ENCODE peak calls at places on chromosome 21, in five cellular contexts. One of them, this sample, is unnamed.
A peak's percentile ranks its signal among the peaks of the same experiment; 100 is the strongest.

GRCh38 chr21:35352066-35352770 is 303.1 kb upstream of the RUNX1 start:
- DNase-seq in CD8-positive, alpha-beta memory T cell: no peak
- DNase-seq in tibial artery: no peak
- DNase-seq in Peyer's patch: no peak
- DNase-seq in dorsolateral prefrontal cortex: no peak
- DNase-seq in this sample: no peak

GRCh38 chr21:21624674-21625073 is 626.5 kb downstream of the NCAM2 start:
- DNase-seq in CD8-positive, alpha-beta memory T cell: no peak
- DNase-seq in tibial artery: no peak
- DNase-seq in Peyer's patch: no peak
- DNase-seq in dorsolateral prefrontal cortex: no peak
- DNase-seq in this sample: no peak

GRCh38 chr21:42389449-42389835 is 6.4 kb downstream of the TMPRSS3 start:
- DNase-seq in CD8-positive, alpha-beta memory T cell: no peak
- DNase-seq in tibial artery: no peak
- DNase-seq in Peyer's patch: no peak
- DNase-seq in dorsolateral prefrontal cortex: no peak
- DNase-seq in this sample: peak; percentile 58

GRCh38 chr21:36239585-36239984 is 80.4 kb upstream of the MORC3 start:
- DNase-seq in CD8-positive, alpha-beta memory T cell: no peak
- DNase-seq in tibial artery: no peak
- DNase-seq in Peyer's patch: peak; percentile 36
- DNase-seq in dorsolateral prefrontal cortex: no peak
- DNase-seq in this sample: no peak

GRCh38 chr21:29477941-29478340 is 179.2 kb downstream of the BACH1 start:
- DNase-seq in CD8-positive, alpha-beta memory T cell: no peak
- DNase-seq in tibial artery: no peak
- DNase-seq in Peyer's patch: no peak
- DNase-seq in dorsolateral prefrontal cortex: no peak
- DNase-seq in this sample: no peak

GRCh38 chr21:42391297-42391696 is 4.6 kb downstream of the TMPRSS3 start:
- DNase-seq in CD8-positive, alpha-beta memory T cell: no peak
- DNase-seq in tibial artery: no peak
- DNase-seq in Peyer's patch: no peak
- DNase-seq in dorsolateral prefrontal cortex: no peak
- DNase-seq in this sample: peak; percentile 6

GRCh38 chr21:25566645-25567044 is 40.6 kb downstream of the MRPL39 start:
- DNase-seq in CD8-positive, alpha-beta memory T cell: no peak
- DNase-seq in tibial artery: no peak
- DNase-seq in Peyer's patch: no peak
- DNase-seq in dorsolateral prefrontal cortex: no peak
- DNase-seq in this sample: no peak

GRCh38 chr21:20882462-20883415 is 115.5 kb upstream of the NCAM2 start:
- DNase-seq in CD8-positive, alpha-beta memory T cell: no peak
- DNase-seq in tibial artery: no peak
- DNase-seq in Peyer's patch: no peak
- DNase-seq in dorsolateral prefrontal cortex: peak; percentile 66
- DNase-seq in this sample: no peak

GRCh38 chr21:32547018-32547417 is 38.3 kb downstream of the TCP10L start:
- DNase-seq in CD8-positive, alpha-beta memory T cell: no peak
- DNase-seq in tibial artery: no peak
- DNase-seq in Peyer's patch: no peak
- DNase-seq in dorsolateral prefrontal cortex: no peak
- DNase-seq in this sample: no peak

GRCh38 chr21:38982096-38982495 is 176.4 kb downstream of the ETS2 start:
- DNase-seq in CD8-positive, alpha-beta memory T cell: no peak
- DNase-seq in tibial artery: no peak
- DNase-seq in Peyer's patch: no peak
- DNase-seq in dorsolateral prefrontal cortex: no peak
- DNase-seq in this sample: no peak

GRCh38 chr21:44263221-44263671 is 1.5 kb upstream of the DNMT3L start:
- DNase-seq in CD8-positive, alpha-beta memory T cell: no peak
- DNase-seq in tibial artery: no peak
- DNase-seq in Peyer's patch: no peak
- DNase-seq in dorsolateral prefrontal cortex: no peak
- DNase-seq in this sample: no peak

GRCh38 chr21:32147041-32147440 is 131.8 kb downstream of the MIS18A start:
- DNase-seq in CD8-positive, alpha-beta memory T cell: no peak
- DNase-seq in tibial artery: no peak
- DNase-seq in Peyer's patch: no peak
- DNase-seq in dorsolateral prefrontal cortex: no peak
- DNase-seq in this sample: no peak

GRCh38 chr21:33663241-33663640 is 20.9 kb downstream of the ITSN1 start:
- DNase-seq in CD8-positive, alpha-beta memory T cell: no peak
- DNase-seq in tibial artery: no peak
- DNase-seq in Peyer's patch: no peak
- DNase-seq in dorsolateral prefrontal cortex: no peak
- DNase-seq in this sample: no peak

GRCh38 chr21:34639882-34640788 is 25.2 kb upstream of the RCAN1 start:
- DNase-seq in CD8-positive, alpha-beta memory T cell: no peak
- DNase-seq in tibial artery: no peak
- DNase-seq in Peyer's patch: no peak
- DNase-seq in dorsolateral prefrontal cortex: no peak
- DNase-seq in this sample: no peak

GRCh38 chr21:30408782-30409494 is 13.1 kb downstream of the KRTAP13-1 start:
- DNase-seq in CD8-positive, alpha-beta memory T cell: no peak
- DNase-seq in tibial artery: no peak
- DNase-seq in Peyer's patch: peak; percentile 52
- DNase-seq in dorsolateral prefrontal cortex: no peak
- DNase-seq in this sample: peak; percentile 78

GRCh38 chr21:31181089-31181757 is 142.9 kb upstream of the KRTAP19-8 start:
- DNase-seq in CD8-positive, alpha-beta memory T cell: no peak
- DNase-seq in tibial artery: no peak
- DNase-seq in Peyer's patch: no peak
- DNase-seq in dorsolateral prefrontal cortex: no peak
- DNase-seq in this sample: no peak

GRCh38 chr21:43188712-43189151 is 19.9 kb downstream of the CRYAA start:
- DNase-seq in CD8-positive, alpha-beta memory T cell: no peak
- DNase-seq in tibial artery: peak; percentile 92
- DNase-seq in Peyer's patch: peak; percentile 37
- DNase-seq in dorsolateral prefrontal cortex: peak; percentile 59
- DNase-seq in this sample: peak; percentile 63

GRCh38 chr21:38839683-38840286 is 34.1 kb downstream of the ETS2 start:
- DNase-seq in CD8-positive, alpha-beta memory T cell: no peak
- DNase-seq in tibial artery: no peak
- DNase-seq in Peyer's patch: no peak
- DNase-seq in dorsolateral prefrontal cortex: no peak
- DNase-seq in this sample: no peak

GRCh38 chr21:29174607-29175013 is 44.2 kb downstream of the MAP3K7CL start:
- DNase-seq in CD8-positive, alpha-beta memory T cell: no peak
- DNase-seq in tibial artery: no peak
- DNase-seq in Peyer's patch: no peak
- DNase-seq in dorsolateral prefrontal cortex: no peak
- DNase-seq in this sample: no peak

GRCh38 chr21:42807938-42808613 is 71.3 kb downstream of the WDR4 start:
- DNase-seq in CD8-positive, alpha-beta memory T cell: no peak
- DNase-seq in tibial artery: no peak
- DNase-seq in Peyer's patch: no peak
- DNase-seq in dorsolateral prefrontal cortex: no peak
- DNase-seq in this sample: no peak

GRCh38 chr21:42722808-42723470 is 69.5 kb downstream of the PDE9A start:
- DNase-seq in CD8-positive, alpha-beta memory T cell: no peak
- DNase-seq in tibial artery: no peak
- DNase-seq in Peyer's patch: peak; percentile 63
- DNase-seq in dorsolateral prefrontal cortex: no peak
- DNase-seq in this sample: no peak

GRCh38 chr21:35354078-35354477 is 305.0 kb upstream of the RUNX1 start:
- DNase-seq in CD8-positive, alpha-beta memory T cell: no peak
- DNase-seq in tibial artery: no peak
- DNase-seq in Peyer's patch: no peak
- DNase-seq in dorsolateral prefrontal cortex: no peak
- DNase-seq in this sample: no peak

DNA sequence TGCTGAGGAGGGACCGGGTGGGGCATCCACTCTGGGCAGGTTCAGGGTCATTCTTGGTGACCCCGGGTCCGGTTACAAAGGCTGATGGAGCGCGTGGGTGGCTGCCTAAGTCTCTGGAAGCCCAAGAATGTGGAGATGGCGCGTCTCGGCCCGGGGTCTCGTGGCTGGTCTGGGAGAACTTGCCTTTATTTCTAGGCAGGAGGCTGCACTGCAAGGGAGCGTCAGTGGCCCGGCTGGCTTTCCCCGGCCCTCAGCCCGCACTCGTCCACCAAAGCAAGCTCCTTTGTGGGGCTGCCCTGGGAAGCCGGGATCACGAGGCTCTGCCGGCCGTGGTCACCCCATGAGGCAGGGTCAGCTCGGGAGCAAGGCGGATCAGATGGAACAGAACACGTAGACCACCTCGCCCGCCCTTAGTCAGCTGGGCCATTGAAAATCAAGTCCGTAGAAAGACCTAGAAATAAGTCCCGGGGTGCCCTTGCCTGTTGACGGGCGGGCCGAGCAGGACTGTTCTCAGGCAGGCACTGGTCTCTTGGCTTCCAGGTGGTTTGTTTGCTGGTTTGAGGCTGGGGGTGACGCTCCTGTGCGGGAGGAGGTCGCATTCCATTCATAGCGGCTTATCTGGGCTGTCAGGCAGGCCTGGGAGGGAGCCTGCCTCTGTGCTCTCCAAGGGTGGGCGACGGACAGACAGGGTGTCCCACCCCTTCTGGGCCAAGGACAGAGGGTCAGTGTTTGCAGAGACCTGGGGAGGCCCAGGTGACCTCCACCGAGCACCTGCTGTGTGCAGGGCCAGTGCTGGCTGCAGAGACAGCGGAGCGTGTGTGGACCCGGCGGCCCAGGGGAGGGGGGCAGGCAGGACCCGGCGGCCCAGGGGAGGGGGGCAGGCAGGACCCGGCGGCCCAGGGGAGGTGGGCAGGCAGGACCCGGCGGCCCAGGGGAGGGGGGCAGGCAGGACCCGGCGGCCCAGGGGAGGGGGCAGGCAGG is 25.8 kb downstream of the COL18A1 start:
- DNase-seq in CD8-positive, alpha-beta memory T cell: no peak
- DNase-seq in tibial artery: no peak
- DNase-seq in Peyer's patch: no peak
- DNase-seq in dorsolateral prefrontal cortex: no peak
- DNase-seq in this sample: no peak
- H3K27ac ChIP-seq in CD8-positive, alpha-beta memory T cell: no peak overlapping the region
- H3K27ac ChIP-seq in tibial artery: peak overlapping the region; percentile 98
- H3K27ac ChIP-seq in Peyer's patch: no peak overlapping the region
- H3K27ac ChIP-seq in dorsolateral prefrontal cortex: no peak overlapping the region
- H3K27ac ChIP-seq in this sample: no peak overlapping the region

DNA sequence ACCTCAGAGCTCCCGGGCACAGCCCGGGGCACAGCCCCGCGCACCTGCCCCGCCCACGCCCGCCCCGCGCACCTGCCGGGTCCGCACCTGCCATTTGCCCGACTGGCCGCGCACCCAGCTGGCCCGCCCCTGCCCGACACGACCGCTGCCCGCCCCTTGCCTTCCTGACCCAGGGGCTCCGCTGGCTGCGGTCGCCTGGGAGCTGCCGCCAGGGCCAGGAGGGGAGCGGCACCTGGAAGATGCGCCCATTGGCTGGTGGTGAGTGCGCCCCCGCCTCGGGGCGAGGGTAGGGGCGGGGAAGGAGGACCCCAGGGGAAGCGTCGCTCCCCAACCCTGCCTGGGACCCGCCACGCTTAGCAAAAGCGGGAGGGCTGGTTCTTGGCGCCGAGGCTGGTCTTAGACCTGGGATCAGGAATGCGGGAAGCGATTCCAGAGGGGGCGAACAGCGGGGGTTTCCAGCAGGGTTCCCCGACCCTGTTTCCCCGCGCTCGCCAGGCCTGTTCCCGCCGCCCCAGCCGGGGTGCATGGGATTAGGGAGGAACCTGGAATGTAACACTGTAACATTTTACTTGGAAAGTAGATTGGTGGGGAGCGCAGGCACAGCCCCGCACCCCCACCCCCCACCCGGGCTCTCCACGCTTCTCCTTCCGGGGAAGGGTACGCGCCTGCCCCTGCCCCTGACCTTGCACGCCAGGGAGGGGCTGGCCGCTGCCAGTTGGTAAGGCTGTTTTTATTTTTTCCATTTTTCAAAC is at the start of gene FAM3B:
- DNase-seq in CD8-positive, alpha-beta memory T cell: no peak
- DNase-seq in tibial artery: no peak
- DNase-seq in Peyer's patch: peak; percentile 83
- DNase-seq in dorsolateral prefrontal cortex: no peak
- DNase-seq in this sample: peak; percentile 78
- H3K27ac ChIP-seq in CD8-positive, alpha-beta memory T cell: no peak within 1 kb of the TSS
- H3K27ac ChIP-seq in tibial artery: no peak within 1 kb of the TSS
- H3K27ac ChIP-seq in Peyer's patch: peak within 1 kb of the TSS; percentile 94
- H3K27ac ChIP-seq in dorsolateral prefrontal cortex: no peak within 1 kb of the TSS
- H3K27ac ChIP-seq in this sample: no peak within 1 kb of the TSS

DNA sequence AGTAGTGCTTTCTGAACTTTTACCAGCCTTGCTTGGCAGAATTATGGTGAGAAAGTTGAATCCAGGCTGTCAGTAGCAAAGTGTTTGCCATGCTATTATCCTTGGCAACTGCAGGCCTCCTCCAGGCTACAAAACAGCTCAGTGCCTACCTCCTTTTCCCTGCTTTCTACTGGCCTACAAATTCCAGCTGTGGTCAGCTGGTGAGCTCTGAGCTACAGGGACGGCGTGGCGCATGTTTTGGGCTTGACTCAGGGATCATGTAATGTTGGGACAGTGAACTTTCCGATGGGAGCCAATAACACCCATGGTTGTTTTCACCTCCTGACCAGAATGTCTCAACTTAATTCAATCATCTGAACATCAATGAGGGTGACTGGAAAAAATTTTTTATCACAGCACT is 456.2 kb upstream of the ADAMTS5 start:
- DNase-seq in CD8-positive, alpha-beta memory T cell: no peak
- DNase-seq in tibial artery: peak; percentile 93
- DNase-seq in Peyer's patch: peak; percentile 65
- DNase-seq in dorsolateral prefrontal cortex: no peak
- DNase-seq in this sample: no peak
- H3K27ac ChIP-seq in CD8-positive, alpha-beta memory T cell: no peak overlapping the region
- H3K27ac ChIP-seq in tibial artery: peak overlapping the region; percentile 65
- H3K27ac ChIP-seq in Peyer's patch: peak overlapping the region; percentile 37
- H3K27ac ChIP-seq in dorsolateral prefrontal cortex: no peak overlapping the region
- H3K27ac ChIP-seq in this sample: peak overlapping the region; percentile 30

DNA sequence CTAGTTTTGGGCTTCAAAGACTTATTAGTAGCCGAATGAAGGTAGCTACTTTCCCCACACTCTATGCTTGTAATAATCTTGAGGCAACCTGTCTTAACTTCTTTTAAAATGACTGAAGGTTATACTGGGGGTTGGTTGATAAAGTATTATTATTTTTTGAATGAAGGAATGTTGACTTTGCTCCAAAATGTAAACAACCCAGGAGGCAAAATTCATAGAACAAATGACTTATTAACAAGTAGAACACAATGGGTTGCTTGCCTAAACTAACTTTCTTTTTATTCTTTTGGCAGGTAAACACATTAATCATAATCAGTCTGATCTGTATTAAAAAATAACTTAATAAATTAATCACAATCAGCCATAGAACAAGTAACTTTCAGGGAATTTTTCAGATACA is 440.0 kb downstream of the USP25 start:
- DNase-seq in CD8-positive, alpha-beta memory T cell: no peak
- DNase-seq in tibial artery: no peak
- DNase-seq in Peyer's patch: no peak
- DNase-seq in dorsolateral prefrontal cortex: no peak
- DNase-seq in this sample: no peak
- H3K27ac ChIP-seq in CD8-positive, alpha-beta memory T cell: no peak overlapping the region
- H3K27ac ChIP-seq in tibial artery: no peak overlapping the region
- H3K27ac ChIP-seq in Peyer's patch: no peak overlapping the region
- H3K27ac ChIP-seq in dorsolateral prefrontal cortex: peak overlapping the region; percentile 51
- H3K27ac ChIP-seq in this sample: no peak overlapping the region

This sample was measured in upper lobe of right lung.